ENCODE peak calls at places on chromosomes 13 and 19, in eight cellular contexts. One of them, this sample, is unnamed.

GRCh38 chr13:106919638-106920037 is 351.7 kb upstream of the ARGLU1 start:
- DNase-seq in HT-29: no peak
- DNase-seq in activated naive CD8-positive, alpha-beta T cell treated with anti-CD3 and anti-CD28 coated beads for 36 hours: no peak
- DNase-seq in NCI-H1092: no peak
- DNase-seq in effector memory CD4-positive, alpha-beta T cell: no peak
- DNase-seq in B cell: no peak
- DNase-seq in HEK293T: peak; percentile 8
- DNase-seq in stimulated activated CD4-positive, alpha-beta T cell treated with anti-CD3 and anti-CD28 coated beads, Interleukin-4, amount 100 ng/mL, for 1 hour: no peak
- DNase-seq in this sample: no peak

GRCh38 chr19:48806518-48806817 is 4.4 kb downstream of the BCAT2 start:
- DNase-seq in HT-29: no peak
- DNase-seq in activated naive CD8-positive, alpha-beta T cell treated with anti-CD3 and anti-CD28 coated beads for 36 hours: peak; percentile 25
- DNase-seq in NCI-H1092: no peak
- DNase-seq in effector memory CD4-positive, alpha-beta T cell: no peak
- DNase-seq in B cell: peak; percentile 66
- DNase-seq in HEK293T: no peak
- DNase-seq in stimulated activated CD4-positive, alpha-beta T cell treated with anti-CD3 and anti-CD28 coated beads, Interleukin-4, amount 100 ng/mL, for 1 hour: peak; percentile 27
- DNase-seq in this sample: no peak

GRCh38 chr19:49017666-49018351 is 918 bp upstream of the LHB start:
- DNase-seq in HT-29: peak; percentile 71
- DNase-seq in activated naive CD8-positive, alpha-beta T cell treated with anti-CD3 and anti-CD28 coated beads for 36 hours: peak; percentile 76
- DNase-seq in NCI-H1092: no peak
- DNase-seq in effector memory CD4-positive, alpha-beta T cell: peak; percentile 49
- DNase-seq in B cell: peak; percentile 95
- DNase-seq in HEK293T: peak; percentile 69
- DNase-seq in stimulated activated CD4-positive, alpha-beta T cell treated with anti-CD3 and anti-CD28 coated beads, Interleukin-4, amount 100 ng/mL, for 1 hour: peak; percentile 66
- DNase-seq in this sample: peak; percentile 40

GRCh38 chr13:43785166-43785680 is 1.5 kb downstream of the ENOX1 start:
- DNase-seq in HT-29: no peak
- DNase-seq in activated naive CD8-positive, alpha-beta T cell treated with anti-CD3 and anti-CD28 coated beads for 36 hours: no peak
- DNase-seq in NCI-H1092: no peak
- DNase-seq in effector memory CD4-positive, alpha-beta T cell: no peak
- DNase-seq in B cell: no peak
- DNase-seq in HEK293T: no peak
- DNase-seq in stimulated activated CD4-positive, alpha-beta T cell treated with anti-CD3 and anti-CD28 coated beads, Interleukin-4, amount 100 ng/mL, for 1 hour: no peak
- DNase-seq in this sample: no peak

GRCh38 chr13:75705395-75705794 is 69.3 kb downstream of the LMO7 start:
- DNase-seq in HT-29: peak; percentile 82
- DNase-seq in activated naive CD8-positive, alpha-beta T cell treated with anti-CD3 and anti-CD28 coated beads for 36 hours: no peak
- DNase-seq in NCI-H1092: no peak
- DNase-seq in effector memory CD4-positive, alpha-beta T cell: no peak
- DNase-seq in B cell: no peak
- DNase-seq in HEK293T: no peak
- DNase-seq in stimulated activated CD4-positive, alpha-beta T cell treated with anti-CD3 and anti-CD28 coated beads, Interleukin-4, amount 100 ng/mL, for 1 hour: no peak
- DNase-seq in this sample: no peak

GRCh38 chr19:44609219-44609618 is 4.1 kb upstream of the IGSF23 start:
- DNase-seq in HT-29: no peak
- DNase-seq in activated naive CD8-positive, alpha-beta T cell treated with anti-CD3 and anti-CD28 coated beads for 36 hours: no peak
- DNase-seq in NCI-H1092: no peak
- DNase-seq in effector memory CD4-positive, alpha-beta T cell: no peak
- DNase-seq in B cell: no peak
- DNase-seq in HEK293T: no peak
- DNase-seq in stimulated activated CD4-positive, alpha-beta T cell treated with anti-CD3 and anti-CD28 coated beads, Interleukin-4, amount 100 ng/mL, for 1 hour: no peak
- DNase-seq in this sample: no peak

GRCh38 chr13:72104656-72105180 is 237.7 kb upstream of the DACH1 start:
- DNase-seq in HT-29: no peak
- DNase-seq in activated naive CD8-positive, alpha-beta T cell treated with anti-CD3 and anti-CD28 coated beads for 36 hours: no peak
- DNase-seq in NCI-H1092: no peak
- DNase-seq in effector memory CD4-positive, alpha-beta T cell: no peak
- DNase-seq in B cell: no peak
- DNase-seq in HEK293T: no peak
- DNase-seq in stimulated activated CD4-positive, alpha-beta T cell treated with anti-CD3 and anti-CD28 coated beads, Interleukin-4, amount 100 ng/mL, for 1 hour: no peak
- DNase-seq in this sample: no peak

GRCh38 chr19:42294471-42295137 is 7.3 kb upstream of the PRR19 start:
- DNase-seq in HT-29: no peak
- DNase-seq in activated naive CD8-positive, alpha-beta T cell treated with anti-CD3 and anti-CD28 coated beads for 36 hours: no peak
- DNase-seq in NCI-H1092: no peak
- DNase-seq in effector memory CD4-positive, alpha-beta T cell: no peak
- DNase-seq in B cell: no peak
- DNase-seq in HEK293T: no peak
- DNase-seq in stimulated activated CD4-positive, alpha-beta T cell treated with anti-CD3 and anti-CD28 coated beads, Interleukin-4, amount 100 ng/mL, for 1 hour: no peak
- DNase-seq in this sample: no peak

GRCh38 chr13:75704942-75705320 is 68.8 kb downstream of the LMO7 start:
- DNase-seq in HT-29: peak; percentile 99
- DNase-seq in activated naive CD8-positive, alpha-beta T cell treated with anti-CD3 and anti-CD28 coated beads for 36 hours: no peak
- DNase-seq in NCI-H1092: no peak
- DNase-seq in effector memory CD4-positive, alpha-beta T cell: no peak
- DNase-seq in B cell: no peak
- DNase-seq in HEK293T: no peak
- DNase-seq in stimulated activated CD4-positive, alpha-beta T cell treated with anti-CD3 and anti-CD28 coated beads, Interleukin-4, amount 100 ng/mL, for 1 hour: no peak
- DNase-seq in this sample: no peak

GRCh38 chr13:21871302-21871862 is 200.5 kb downstream of the FGF9 start:
- DNase-seq in HT-29: no peak
- DNase-seq in activated naive CD8-positive, alpha-beta T cell treated with anti-CD3 and anti-CD28 coated beads for 36 hours: no peak
- DNase-seq in NCI-H1092: no peak
- DNase-seq in effector memory CD4-positive, alpha-beta T cell: no peak
- DNase-seq in B cell: no peak
- DNase-seq in HEK293T: no peak
- DNase-seq in stimulated activated CD4-positive, alpha-beta T cell treated with anti-CD3 and anti-CD28 coated beads, Interleukin-4, amount 100 ng/mL, for 1 hour: no peak
- DNase-seq in this sample: no peak

GRCh38 chr19:18294467-18294864 is 13.0 kb upstream of the JUND start:
- DNase-seq in HT-29: peak; percentile 34
- DNase-seq in activated naive CD8-positive, alpha-beta T cell treated with anti-CD3 and anti-CD28 coated beads for 36 hours: peak; percentile 93
- DNase-seq in NCI-H1092: no peak
- DNase-seq in effector memory CD4-positive, alpha-beta T cell: peak; percentile 90
- DNase-seq in B cell: peak; percentile 82
- DNase-seq in HEK293T: no peak
- DNase-seq in stimulated activated CD4-positive, alpha-beta T cell treated with anti-CD3 and anti-CD28 coated beads, Interleukin-4, amount 100 ng/mL, for 1 hour: peak; percentile 92
- DNase-seq in this sample: no peak

GRCh38 chr13:78762825-78763224 is 103.9 kb upstream of the OBI1 start:
- DNase-seq in HT-29: no peak
- DNase-seq in activated naive CD8-positive, alpha-beta T cell treated with anti-CD3 and anti-CD28 coated beads for 36 hours: no peak
- DNase-seq in NCI-H1092: no peak
- DNase-seq in effector memory CD4-positive, alpha-beta T cell: no peak
- DNase-seq in B cell: no peak
- DNase-seq in HEK293T: no peak
- DNase-seq in stimulated activated CD4-positive, alpha-beta T cell treated with anti-CD3 and anti-CD28 coated beads, Interleukin-4, amount 100 ng/mL, for 1 hour: no peak
- DNase-seq in this sample: no peak

GRCh38 chr13:110528371-110528770 is 33.2 kb downstream of the RAB20 start:
- DNase-seq in HT-29: no peak
- DNase-seq in activated naive CD8-positive, alpha-beta T cell treated with anti-CD3 and anti-CD28 coated beads for 36 hours: no peak
- DNase-seq in NCI-H1092: no peak
- DNase-seq in effector memory CD4-positive, alpha-beta T cell: no peak
- DNase-seq in B cell: no peak
- DNase-seq in HEK293T: no peak
- DNase-seq in stimulated activated CD4-positive, alpha-beta T cell treated with anti-CD3 and anti-CD28 coated beads, Interleukin-4, amount 100 ng/mL, for 1 hour: no peak
- DNase-seq in this sample: peak; percentile 90

GRCh38 chr13:95924389-95924994 is 128.7 kb downstream of the UGGT2 start:
- DNase-seq in HT-29: no peak
- DNase-seq in activated naive CD8-positive, alpha-beta T cell treated with anti-CD3 and anti-CD28 coated beads for 36 hours: no peak
- DNase-seq in NCI-H1092: no peak
- DNase-seq in effector memory CD4-positive, alpha-beta T cell: no peak
- DNase-seq in B cell: no peak
- DNase-seq in HEK293T: peak; percentile 5
- DNase-seq in stimulated activated CD4-positive, alpha-beta T cell treated with anti-CD3 and anti-CD28 coated beads, Interleukin-4, amount 100 ng/mL, for 1 hour: no peak
- DNase-seq in this sample: no peak

GRCh38 chr13:23752111-23753001 is 136.8 kb downstream of the MIPEP start:
- DNase-seq in HT-29: no peak
- DNase-seq in activated naive CD8-positive, alpha-beta T cell treated with anti-CD3 and anti-CD28 coated beads for 36 hours: no peak
- DNase-seq in NCI-H1092: no peak
- DNase-seq in effector memory CD4-positive, alpha-beta T cell: no peak
- DNase-seq in B cell: no peak
- DNase-seq in HEK293T: no peak
- DNase-seq in stimulated activated CD4-positive, alpha-beta T cell treated with anti-CD3 and anti-CD28 coated beads, Interleukin-4, amount 100 ng/mL, for 1 hour: no peak
- DNase-seq in this sample: no peak

GRCh38 chr19:44807652-44808462 is 1.0 kb upstream of the BCAM start:
- DNase-seq in HT-29: peak; percentile 96
- DNase-seq in activated naive CD8-positive, alpha-beta T cell treated with anti-CD3 and anti-CD28 coated beads for 36 hours: no peak
- DNase-seq in NCI-H1092: peak; percentile 2
- DNase-seq in effector memory CD4-positive, alpha-beta T cell: no peak
- DNase-seq in B cell: peak; percentile 33
- DNase-seq in HEK293T: no peak
- DNase-seq in stimulated activated CD4-positive, alpha-beta T cell treated with anti-CD3 and anti-CD28 coated beads, Interleukin-4, amount 100 ng/mL, for 1 hour: no peak
- DNase-seq in this sample: peak; percentile 57

GRCh38 chr13:38908574-38908973 is 82.1 kb downstream of the STOML3 start:
- DNase-seq in HT-29: no peak
- DNase-seq in activated naive CD8-positive, alpha-beta T cell treated with anti-CD3 and anti-CD28 coated beads for 36 hours: no peak
- DNase-seq in NCI-H1092: no peak
- DNase-seq in effector memory CD4-positive, alpha-beta T cell: no peak
- DNase-seq in B cell: no peak
- DNase-seq in HEK293T: no peak
- DNase-seq in stimulated activated CD4-positive, alpha-beta T cell treated with anti-CD3 and anti-CD28 coated beads, Interleukin-4, amount 100 ng/mL, for 1 hour: no peak
- DNase-seq in this sample: no peak

GRCh38 chr13:109408596-109409382 is 377.6 kb downstream of the IRS2 start:
- DNase-seq in HT-29: no peak
- DNase-seq in activated naive CD8-positive, alpha-beta T cell treated with anti-CD3 and anti-CD28 coated beads for 36 hours: no peak
- DNase-seq in NCI-H1092: no peak
- DNase-seq in effector memory CD4-positive, alpha-beta T cell: no peak
- DNase-seq in B cell: no peak
- DNase-seq in HEK293T: no peak
- DNase-seq in stimulated activated CD4-positive, alpha-beta T cell treated with anti-CD3 and anti-CD28 coated beads, Interleukin-4, amount 100 ng/mL, for 1 hour: no peak
- DNase-seq in this sample: no peak

GRCh38 chr13:51148952-51149573 is 38.0 kb upstream of the C13orf42 start:
- DNase-seq in HT-29: peak; percentile 49
- DNase-seq in activated naive CD8-positive, alpha-beta T cell treated with anti-CD3 and anti-CD28 coated beads for 36 hours: no peak
- DNase-seq in NCI-H1092: peak; percentile 7
- DNase-seq in effector memory CD4-positive, alpha-beta T cell: no peak
- DNase-seq in B cell: no peak
- DNase-seq in HEK293T: peak; percentile 44
- DNase-seq in stimulated activated CD4-positive, alpha-beta T cell treated with anti-CD3 and anti-CD28 coated beads, Interleukin-4, amount 100 ng/mL, for 1 hour: no peak
- DNase-seq in this sample: peak; percentile 72

GRCh38 chr13:44755872-44756271 is 179.7 kb upstream of the TSC22D1 start:
- DNase-seq in HT-29: peak; percentile 3
- DNase-seq in activated naive CD8-positive, alpha-beta T cell treated with anti-CD3 and anti-CD28 coated beads for 36 hours: no peak
- DNase-seq in NCI-H1092: no peak
- DNase-seq in effector memory CD4-positive, alpha-beta T cell: no peak
- DNase-seq in B cell: no peak
- DNase-seq in HEK293T: no peak
- DNase-seq in stimulated activated CD4-positive, alpha-beta T cell treated with anti-CD3 and anti-CD28 coated beads, Interleukin-4, amount 100 ng/mL, for 1 hour: no peak
- DNase-seq in this sample: no peak

GRCh38 chr13:44713793-44714469 is 137.8 kb upstream of the TSC22D1 start:
- DNase-seq in HT-29: no peak
- DNase-seq in activated naive CD8-positive, alpha-beta T cell treated with anti-CD3 and anti-CD28 coated beads for 36 hours: no peak
- DNase-seq in NCI-H1092: no peak
- DNase-seq in effector memory CD4-positive, alpha-beta T cell: no peak
- DNase-seq in B cell: no peak
- DNase-seq in HEK293T: no peak
- DNase-seq in stimulated activated CD4-positive, alpha-beta T cell treated with anti-CD3 and anti-CD28 coated beads, Interleukin-4, amount 100 ng/mL, for 1 hour: no peak
- DNase-seq in this sample: peak; percentile 64

GRCh38 chr13:26919311-26919710 is 158.7 kb upstream of the GPR12 start:
- DNase-seq in HT-29: no peak
- DNase-seq in activated naive CD8-positive, alpha-beta T cell treated with anti-CD3 and anti-CD28 coated beads for 36 hours: no peak
- DNase-seq in NCI-H1092: no peak
- DNase-seq in effector memory CD4-positive, alpha-beta T cell: no peak
- DNase-seq in B cell: no peak
- DNase-seq in HEK293T: no peak
- DNase-seq in stimulated activated CD4-positive, alpha-beta T cell treated with anti-CD3 and anti-CD28 coated beads, Interleukin-4, amount 100 ng/mL, for 1 hour: no peak
- DNase-seq in this sample: no peak

GRCh38 chr19:35044317-35045117 is 3.0 kb downstream of the HPN start:
- DNase-seq in HT-29: peak; percentile 83
- DNase-seq in activated naive CD8-positive, alpha-beta T cell treated with anti-CD3 and anti-CD28 coated beads for 36 hours: peak; percentile 36
- DNase-seq in NCI-H1092: no peak
- DNase-seq in effector memory CD4-positive, alpha-beta T cell: peak; percentile 54
- DNase-seq in B cell: peak; percentile 70
- DNase-seq in HEK293T: peak; percentile 83
- DNase-seq in stimulated activated CD4-positive, alpha-beta T cell treated with anti-CD3 and anti-CD28 coated beads, Interleukin-4, amount 100 ng/mL, for 1 hour: peak; percentile 57
- DNase-seq in this sample: peak; percentile 72

GRCh38 chr19:4322942-4323665 is 15.5 kb downstream of the STAP2 start:
- DNase-seq in HT-29: no peak
- DNase-seq in activated naive CD8-positive, alpha-beta T cell treated with anti-CD3 and anti-CD28 coated beads for 36 hours: no peak
- DNase-seq in NCI-H1092: no peak
- DNase-seq in effector memory CD4-positive, alpha-beta T cell: no peak
- DNase-seq in B cell: no peak
- DNase-seq in HEK293T: no peak
- DNase-seq in stimulated activated CD4-positive, alpha-beta T cell treated with anti-CD3 and anti-CD28 coated beads, Interleukin-4, amount 100 ng/mL, for 1 hour: no peak
- DNase-seq in this sample: peak; percentile 11

GRCh38 chr13:90717451-90717936 is 630.0 kb upstream of the MIR17HG start:
- DNase-seq in HT-29: no peak
- DNase-seq in activated naive CD8-positive, alpha-beta T cell treated with anti-CD3 and anti-CD28 coated beads for 36 hours: no peak
- DNase-seq in NCI-H1092: no peak
- DNase-seq in effector memory CD4-positive, alpha-beta T cell: no peak
- DNase-seq in B cell: no peak
- DNase-seq in HEK293T: no peak
- DNase-seq in stimulated activated CD4-positive, alpha-beta T cell treated with anti-CD3 and anti-CD28 coated beads, Interleukin-4, amount 100 ng/mL, for 1 hour: no peak
- DNase-seq in this sample: peak; percentile 1

GRCh38 chr13:64697226-64697625 is 2532.9 kb downstream of the PCDH9 start:
- DNase-seq in HT-29: no peak
- DNase-seq in activated naive CD8-positive, alpha-beta T cell treated with anti-CD3 and anti-CD28 coated beads for 36 hours: no peak
- DNase-seq in NCI-H1092: no peak
- DNase-seq in effector memory CD4-positive, alpha-beta T cell: no peak
- DNase-seq in B cell: no peak
- DNase-seq in HEK293T: no peak
- DNase-seq in stimulated activated CD4-positive, alpha-beta T cell treated with anti-CD3 and anti-CD28 coated beads, Interleukin-4, amount 100 ng/mL, for 1 hour: no peak
- DNase-seq in this sample: no peak

GRCh38 chr13:31053896-31054295 is 107.8 kb downstream of the HSPH1 start:
- DNase-seq in HT-29: no peak
- DNase-seq in activated naive CD8-positive, alpha-beta T cell treated with anti-CD3 and anti-CD28 coated beads for 36 hours: no peak
- DNase-seq in NCI-H1092: no peak
- DNase-seq in effector memory CD4-positive, alpha-beta T cell: no peak
- DNase-seq in B cell: no peak
- DNase-seq in HEK293T: no peak
- DNase-seq in stimulated activated CD4-positive, alpha-beta T cell treated with anti-CD3 and anti-CD28 coated beads, Interleukin-4, amount 100 ng/mL, for 1 hour: no peak
- DNase-seq in this sample: no peak

GRCh38 chr13:79108914-79109643 is 297.0 kb downstream of the RBM26 start:
- DNase-seq in HT-29: no peak
- DNase-seq in activated naive CD8-positive, alpha-beta T cell treated with anti-CD3 and anti-CD28 coated beads for 36 hours: no peak
- DNase-seq in NCI-H1092: peak; percentile 93
- DNase-seq in effector memory CD4-positive, alpha-beta T cell: no peak
- DNase-seq in B cell: no peak
- DNase-seq in HEK293T: no peak
- DNase-seq in stimulated activated CD4-positive, alpha-beta T cell treated with anti-CD3 and anti-CD28 coated beads, Interleukin-4, amount 100 ng/mL, for 1 hour: no peak
- DNase-seq in this sample: no peak

GRCh38 chr13:52067237-52067636 is 42.7 kb downstream of the UTP14C start:
- DNase-seq in HT-29: peak; percentile 12
- DNase-seq in activated naive CD8-positive, alpha-beta T cell treated with anti-CD3 and anti-CD28 coated beads for 36 hours: no peak
- DNase-seq in NCI-H1092: no peak
- DNase-seq in effector memory CD4-positive, alpha-beta T cell: no peak
- DNase-seq in B cell: no peak
- DNase-seq in HEK293T: no peak
- DNase-seq in stimulated activated CD4-positive, alpha-beta T cell treated with anti-CD3 and anti-CD28 coated beads, Interleukin-4, amount 100 ng/mL, for 1 hour: no peak
- DNase-seq in this sample: no peak

GRCh38 chr19:42207767-42208259 is 9.7 kb downstream of the DEDD2 start:
- DNase-seq in HT-29: peak; percentile 89
- DNase-seq in activated naive CD8-positive, alpha-beta T cell treated with anti-CD3 and anti-CD28 coated beads for 36 hours: no peak
- DNase-seq in NCI-H1092: no peak
- DNase-seq in effector memory CD4-positive, alpha-beta T cell: peak; percentile 35
- DNase-seq in B cell: no peak
- DNase-seq in HEK293T: no peak
- DNase-seq in stimulated activated CD4-positive, alpha-beta T cell treated with anti-CD3 and anti-CD28 coated beads, Interleukin-4, amount 100 ng/mL, for 1 hour: no peak
- DNase-seq in this sample: no peak

GRCh38 chr19:46678110-46678732 is 17.2 kb upstream of the DACT3 start:
- DNase-seq in HT-29: peak; percentile 67
- DNase-seq in activated naive CD8-positive, alpha-beta T cell treated with anti-CD3 and anti-CD28 coated beads for 36 hours: peak; percentile 71
- DNase-seq in NCI-H1092: no peak
- DNase-seq in effector memory CD4-positive, alpha-beta T cell: peak; percentile 41
- DNase-seq in B cell: peak; percentile 82
- DNase-seq in HEK293T: peak; percentile 79
- DNase-seq in stimulated activated CD4-positive, alpha-beta T cell treated with anti-CD3 and anti-CD28 coated beads, Interleukin-4, amount 100 ng/mL, for 1 hour: peak; percentile 63
- DNase-seq in this sample: peak; percentile 71

GRCh38 chr19:32450217-32450616 is 44.6 kb downstream of the DPY19L3 start:
- DNase-seq in HT-29: no peak
- DNase-seq in activated naive CD8-positive, alpha-beta T cell treated with anti-CD3 and anti-CD28 coated beads for 36 hours: no peak
- DNase-seq in NCI-H1092: no peak
- DNase-seq in effector memory CD4-positive, alpha-beta T cell: no peak
- DNase-seq in B cell: no peak
- DNase-seq in HEK293T: no peak
- DNase-seq in stimulated activated CD4-positive, alpha-beta T cell treated with anti-CD3 and anti-CD28 coated beads, Interleukin-4, amount 100 ng/mL, for 1 hour: no peak
- DNase-seq in this sample: no peak